ENCODE peak calls at places on chromosomes 3 and 15, in five cellular contexts. Y is uterus, O is keratinocyte, I is NB4, Z is GM23248. W is an unnamed sample.
A peak's percentile ranks its signal among the peaks of the same experiment; 100 is the strongest.

GRCh38 chr3:134034005-134034785 is 4.5 kb upstream of the SLCO2A1 start:
- DNase-seq in Y (no peak), O (no peak), I (no peak), Z (peak; percentile 80), W (no peak)

GRCh38 chr3:43539321-43539720 is 82.5 kb downstream of the ANO10 start:
- DNase-seq in Y (no peak), O (no peak), I (no peak), Z (no peak), W (peak; percentile 28)

GRCh38 chr15:49235446-49236207 is 65.6 kb downstream of the GALK2 start:
- DNase-seq in Y (peak; percentile 69), O (peak; percentile 2), I (peak; percentile 88), Z (peak; percentile 87), W (peak; percentile 12)

GRCh38 chr15:39426552-39427532 is 154.0 kb upstream of the THBS1 start:
- DNase-seq in Y (no peak), O (no peak), I (peak; percentile 98), Z (peak; percentile 80), W (no peak)

GRCh38 chr3:29705906-29706507 is 425.1 kb downstream of the RBMS3 start:
- DNase-seq in Y (no peak), O (no peak), I (no peak), Z (no peak), W (no peak)

GRCh38 chr15:28116521-28117488 is 17.7 kb upstream of the OCA2 start:
- DNase-seq in Y (no peak), O (no peak), I (no peak), Z (no peak), W (peak; percentile 42)

GRCh38 chr3:87167634-87168456 is 59.3 kb upstream of the CHMP2B start:
- DNase-seq in Y (no peak), O (no peak), I (peak; percentile 42), Z (peak; percentile 70), W (peak; percentile 1)

GRCh38 chr3:111723293-111723963 is 128.3 kb upstream of the ZBED2 start:
- DNase-seq in Y (no peak), O (no peak), I (no peak), Z (peak; percentile 82), W (no peak)

GRCh38 chr3:125589743-125590142 is 5.6 kb downstream of the OSBPL11 start:
- DNase-seq in Y (no peak), O (no peak), I (peak; percentile 10), Z (no peak), W (no peak)

GRCh38 chr15:84759018-84759417 is 10.6 kb downstream of the ZNF592 start:
- DNase-seq in Y (no peak), O (no peak), I (no peak), Z (no peak), W (no peak)

GRCh38 chr3:124784686-124785382 is 54.6 kb downstream of the UMPS start:
- DNase-seq in Y (no peak), O (no peak), I (no peak), Z (no peak), W (no peak)

GRCh38 chr15:58770519-58770856 is 614 bp upstream of the MINDY2 start:
- DNase-seq in Y (no peak), O (no peak), I (no peak), Z (peak; percentile 91), W (no peak)

GRCh38 chr15:50698101-50698500 is 11.5 kb upstream of the TRPM7 start:
- DNase-seq in Y (no peak), O (no peak), I (no peak), Z (peak; percentile 19), W (no peak)

GRCh38 chr3:129612350-129613204 is 6.1 kb upstream of the PLXND1 start:
- DNase-seq in Y (peak; percentile 14), O (no peak), I (no peak), Z (peak; percentile 81), W (no peak)

GRCh38 chr15:70430029-70430428 is 332.3 kb upstream of the TLE3 start:
- DNase-seq in Y (no peak), O (peak; percentile 71), I (peak; percentile 55), Z (peak; percentile 62), W (no peak)

GRCh38 chr15:22243440-22244130 is 163.3 kb downstream of the OR4M2 start:
- DNase-seq in Y (no peak), O (no peak), I (no peak), Z (no peak), W (no peak)

GRCh38 chr15:63491116-63491817 is 13.1 kb upstream of the USP3 start:
- DNase-seq in Y (no peak), O (no peak), I (peak; percentile 89), Z (peak; percentile 52), W (no peak)

GRCh38 chr15:38130739-38131498 is 121.7 kb upstream of the SPRED1 start:
- DNase-seq in Y (peak; percentile 93), O (peak; percentile 33), I (peak; percentile 92), Z (peak; percentile 98), W (peak; percentile 22)

GRCh38 chr3:128316456-128316855 is 150.2 kb downstream of the DNAJB8 start:
- DNase-seq in Y (peak; percentile 82), O (no peak), I (no peak), Z (peak; percentile 34), W (no peak)

GRCh38 chr3:195823998-195824397 is 12.3 kb upstream of the MUC4 start:
- DNase-seq in Y (no peak), O (no peak), I (peak; percentile 15), Z (peak; percentile 42), W (peak; percentile 74)

GRCh38 chr3:170488802-170489201 is 70.1 kb downstream of the CLDN11 start:
- DNase-seq in Y (no peak), O (no peak), I (no peak), Z (peak; percentile 63), W (no peak)

GRCh38 chr3:61966200-61966599 is 404.8 kb downstream of the PTPRG start:
- DNase-seq in Y (no peak), O (peak; percentile 93), I (no peak), Z (no peak), W (no peak)

GRCh38 chr3:59064276-59064675 is 14.5 kb upstream of the CFAP20DC start:
- DNase-seq in Y (no peak), O (no peak), I (no peak), Z (no peak), W (peak; percentile 22)

GRCh38 chr3:557972-558371 is 361.4 kb downstream of the CHL1 start:
- DNase-seq in Y (no peak), O (no peak), I (no peak), Z (no peak), W (no peak)

GRCh38 chr3:139120336-139120971 is 75.8 kb upstream of the PRR23C start:
- DNase-seq in Y (no peak), O (no peak), I (peak; percentile 94), Z (peak; percentile 95), W (no peak)

GRCh38 chr15:76338555-76339301 is 2.2 kb downstream of the ISL2 start:
- DNase-seq in Y (no peak), O (no peak), I (peak; percentile 58), Z (no peak), W (peak; percentile 47)
- H3K4me3 ChIP-seq in Y (no peak overlapping the region), O (no peak overlapping the region), I (peak overlapping the region; percentile 77), Z (no peak overlapping the region), W (no peak overlapping the region)

DNA sequence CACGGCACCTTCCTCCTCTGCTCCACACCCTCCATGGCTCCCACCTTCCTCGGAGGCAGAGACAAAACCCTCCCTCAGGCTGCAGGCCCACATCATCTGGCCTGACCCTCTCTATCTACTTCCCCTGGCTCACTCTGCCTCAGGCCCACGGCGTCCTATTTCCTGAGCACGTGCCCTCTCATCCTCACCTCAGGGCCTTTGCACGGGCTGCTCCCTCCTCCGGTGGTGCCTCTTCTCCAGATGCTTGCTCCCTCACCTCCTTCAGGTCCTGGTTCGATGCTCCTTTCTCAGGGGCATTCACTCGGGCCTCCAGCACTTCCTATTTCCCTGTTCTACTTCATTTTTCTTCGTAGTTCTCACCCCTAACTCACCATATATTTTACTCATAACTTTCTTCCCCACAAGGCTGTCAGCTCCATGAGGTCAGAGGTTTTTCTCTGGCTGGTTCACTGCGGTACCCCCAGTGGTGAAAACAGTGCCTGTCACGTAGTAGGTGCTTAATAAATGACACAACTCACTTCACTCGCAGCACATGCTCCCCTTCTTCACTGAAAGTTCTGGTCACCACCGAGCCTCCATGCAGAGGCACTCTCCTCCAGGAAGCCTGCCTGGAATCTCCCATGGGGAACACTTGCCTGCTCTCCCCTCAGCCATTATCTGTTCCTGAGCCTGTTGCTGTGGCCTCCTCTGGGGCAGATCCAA is 130.7 kb downstream of the WNT7A start:
- DNase-seq in Y (no peak), O (no peak), I (no peak), Z (no peak), W (no peak)
- H3K4me3 ChIP-seq in Y (no peak overlapping the region), O (no peak overlapping the region), I (no peak overlapping the region), Z (no peak overlapping the region), W (no peak overlapping the region)

GRCh38 chr3:192207661-192208060 is 519.7 kb downstream of the FGF12 start:
- DNase-seq in Y (no peak), O (no peak), I (no peak), Z (no peak), W (no peak)

GRCh38 chr3:192212335-192212734 is 515.0 kb downstream of the FGF12 start:
- DNase-seq in Y (no peak), O (no peak), I (no peak), Z (no peak), W (no peak)

GRCh38 chr3:192212979-192213378 is 514.4 kb downstream of the FGF12 start:
- DNase-seq in Y (no peak), O (no peak), I (no peak), Z (no peak), W (no peak)

GRCh38 chr3:192207239-192207638 is 520.1 kb downstream of the FGF12 start:
- DNase-seq in Y (no peak), O (no peak), I (no peak), Z (no peak), W (no peak)
- H3K4me3 ChIP-seq in Y (no peak overlapping the region), O (no peak overlapping the region), I (no peak overlapping the region), Z (no peak overlapping the region), W (no peak overlapping the region)

GRCh38 chr3:194138732-194139084 is 2.8 kb downstream of the HES1 start:
- DNase-seq in Y (no peak), O (no peak), I (no peak), Z (peak; percentile 58), W (no peak)

GRCh38 chr3:194141415-194142155 is 5.6 kb downstream of the HES1 start:
- DNase-seq in Y (peak; percentile 92), O (no peak), I (peak; percentile 94), Z (peak; percentile 96), W (peak; percentile 97)

GRCh38 chr3:194140520-194141414 is 4.8 kb downstream of the HES1 start:
- DNase-seq in Y (peak; percentile 73), O (no peak), I (peak; percentile 92), Z (peak; percentile 62), W (peak; percentile 91)

GRCh38 chr3:194139085-194139976 is 3.4 kb downstream of the HES1 start:
- DNase-seq in Y (peak; percentile 81), O (no peak), I (peak; percentile 78), Z (peak; percentile 88), W (peak; percentile 86)

GRCh38 chr3:194139977-194140351 is 4.0 kb downstream of the HES1 start:
- DNase-seq in Y (no peak), O (no peak), I (no peak), Z (peak; percentile 22), W (no peak)
- H3K4me3 ChIP-seq in Y (no peak overlapping the region), O (peak overlapping the region; percentile 47), I (no peak overlapping the region), Z (no peak overlapping the region), W (peak overlapping the region; percentile 1)

W was measured in H7.